ENCODE peak calls at places on chromosomes 12 and 14, in ten cellular contexts. M is T47D; W is OCI-M1; S is EL; V is activated CD4-positive, alpha-beta T cell treated with anti-CD3 and anti-CD28 coated beads, Interleukin-2, amount 10 ng/mL, durations not matched to agents 7 days and 5 days; R is endothelial cell; H is astrocyte of the spinal cord; O is thyroid gland; T is RWPE1; F is lower lobe of right lung. G is an unnamed sample.

GRCh38 chr14:53953002-53953827 is 3.4 kb downstream of the BMP4 start:
- DNase-seq in V (no peak), H (peak), F (peak), O (peak), R (peak), W (no peak), S (peak), M (peak), T (peak), G (peak)

GRCh38 chr12:10392394-10392930 is 2.6 kb upstream of the KLRK1 start:
- DNase-seq in S (peak), M (peak), W (peak), O (peak), F (peak), T (peak), H (peak), R (no peak), V (no peak), G (peak)

GRCh38 chr12:95217377-95218163 is at the start of the genes FGD6 and VEZT:
- DNase-seq in F (peak), S (peak), V (peak), M (peak), T (peak), O (peak), R (peak), H (peak), W (peak), G (peak)

GRCh38 chr12:31519525-31519924 is 71.4 kb downstream of the DENND5B start:
- DNase-seq in V (no peak), S (no peak), T (no peak), M (no peak), R (no peak), H (no peak), O (no peak), F (no peak), W (no peak), G (no peak)

GRCh38 chr14:100767003-100767787 is 40.5 kb downstream of the DLK1 start:
- DNase-seq in O (no peak), S (no peak), R (no peak), M (no peak), V (no peak), W (no peak), H (no peak), T (no peak), F (no peak), G (no peak)

GRCh38 chr12:17214910-17215309 is 608.9 kb upstream of the LMO3 start:
- DNase-seq in O (no peak), W (no peak), H (no peak), S (no peak), F (no peak), R (no peak), M (no peak), V (no peak), T (no peak), G (no peak)

GRCh38 chr14:29321646-29322045 is 555.1 kb downstream of the FOXG1 start:
- DNase-seq in W (no peak), M (no peak), R (no peak), V (no peak), H (peak), O (no peak), S (peak), T (no peak), F (no peak), G (peak)

GRCh38 chr12:109504068-109504467 is 26.6 kb downstream of the UBE3B start:
- DNase-seq in S (no peak), T (no peak), M (peak), R (no peak), H (no peak), V (no peak), F (no peak), W (no peak), O (no peak), G (no peak)

GRCh38 chr12:124578445-124578844 is 11.0 kb upstream of the NCOR2 start:
- DNase-seq in M (no peak), W (no peak), S (no peak), O (no peak), R (no peak), H (no peak), F (peak), T (no peak), V (no peak), G (no peak)

GRCh38 chr12:28149279-28149678 is 41.0 kb upstream of the CCDC91 start:
- DNase-seq in M (no peak), V (no peak), O (no peak), F (no peak), H (no peak), R (no peak), W (no peak), S (no peak), T (no peak), G (no peak)

GRCh38 chr12:57853864-57854556 is 7.5 kb upstream of the CTDSP2 start:
- DNase-seq in M (no peak), H (no peak), F (no peak), W (no peak), V (no peak), S (no peak), O (no peak), R (no peak), T (no peak), G (no peak)

GRCh38 chr12:75599061-75599460 is 87.7 kb upstream of the KRR1 start:
- DNase-seq in S (no peak), M (no peak), H (no peak), T (no peak), O (no peak), W (no peak), V (no peak), F (no peak), R (no peak), G (peak)

GRCh38 chr14:39265032-39265431 is 31.3 kb downstream of the MIA2 start:
- DNase-seq in H (peak), O (no peak), R (no peak), V (no peak), S (peak), W (peak), T (no peak), M (peak), F (no peak), G (peak)

GRCh38 chr14:101135796-101136742 is 232.5 kb upstream of the RTL1 start:
- DNase-seq in H (no peak), O (no peak), R (no peak), S (no peak), M (no peak), W (no peak), T (no peak), F (peak), V (no peak), G (no peak)

GRCh38 chr12:47903927-47904646 is 707 bp downstream of the VDR start:
- DNase-seq in M (peak), T (peak), W (peak), V (peak), S (peak), O (peak), H (peak), F (peak), R (no peak), G (peak)

G was measured in myocyte.